ENCODE peak calls at places on chromosomes 1 and 21, in nine cellular contexts. F is adrenal gland, I is Peyer's patch, G is mucosa of descending colon, C is fibroblast of the aortic adventitia, A is foreskin fibroblast, W is WTC11, E is neural crest cell, D is AG04450. N is an unnamed sample.

GRCh38 chr21:28636988-28637691 is 355.5 kb downstream of the LTN1 start:
- DNase-seq in E (no peak), W (no peak), C (peak), D (peak), I (no peak), G (no peak), F (no peak), A (peak), N (no peak)

GRCh38 chr1:117339866-117340357 is 27.3 kb upstream of the MAN1A2 start:
- DNase-seq in A (peak), W (no peak), C (peak), D (peak), E (no peak), I (no peak), G (peak), F (peak), N (no peak)

GRCh38 chr1:212415107-212415841 is 588 bp upstream of the PACC1 start:
- DNase-seq in C (no peak), E (no peak), I (no peak), D (no peak), G (no peak), A (no peak), F (no peak), W (no peak), N (no peak)

GRCh38 chr1:17161137-17161700 is 42.0 kb upstream of the PADI2 start:
- DNase-seq in W (no peak), G (no peak), E (no peak), D (no peak), F (no peak), I (no peak), A (no peak), C (no peak), N (no peak)

GRCh38 chr1:156025873-156026272 is 5.1 kb upstream of the SSR2 start:
- DNase-seq in E (peak), F (peak), I (no peak), D (no peak), A (peak), G (peak), C (peak), W (peak), N (no peak)

GRCh38 chr1:16921391-16922185 is at the start of gene CROCC:
- DNase-seq in D (no peak), A (peak), W (peak), C (no peak), F (no peak), E (peak), G (no peak), I (peak), N (no peak)

GRCh38 chr1:173050865-173051264 is at the start of gene TNFSF18:
- DNase-seq in A (peak), D (no peak), C (peak), E (no peak), W (no peak), F (no peak), G (peak), I (no peak), N (no peak)

GRCh38 chr1:1371741-1372711 is 3.0 kb downstream of the AURKAIP1 start:
- DNase-seq in E (peak), G (peak), A (peak), C (peak), W (peak), I (peak), D (no peak), F (peak), N (peak)

GRCh38 chr1:5402618-5403017 is 589.6 kb downstream of the NPHP4 start:
- DNase-seq in W (no peak), D (no peak), G (no peak), A (no peak), E (no peak), I (no peak), F (no peak), C (no peak), N (no peak)

GRCh38 chr1:155226910-155227260 is 18.4 kb downstream of the MTX1 start:
- DNase-seq in I (no peak), C (no peak), D (no peak), A (peak), G (peak), W (peak), F (peak), E (peak), N (no peak)

GRCh38 chr1:59263116-59263515 is 33.8 kb upstream of the FGGY start:
- DNase-seq in C (no peak), I (no peak), D (no peak), W (no peak), A (no peak), F (no peak), E (no peak), G (no peak), N (no peak)

GRCh38 chr1:209993061-209993830 is 55.2 kb downstream of the SYT14 start:
- DNase-seq in G (no peak), A (peak), W (no peak), C (no peak), I (no peak), E (no peak), D (no peak), F (no peak), N (no peak)

GRCh38 chr1:200916152-200916551 is 21.5 kb downstream of the INAVA start:
- DNase-seq in C (no peak), D (no peak), I (no peak), E (no peak), A (no peak), G (no peak), W (peak), F (no peak), N (no peak)

GRCh38 chr1:161260346-161260745 is 1.8 kb downstream of the PCP4L1 start:
- DNase-seq in E (no peak), W (no peak), D (no peak), F (no peak), A (no peak), G (no peak), C (no peak), I (no peak), N (no peak)

GRCh38 chr21:15383588-15383987 is 318.8 kb upstream of the NRIP1 start:
- DNase-seq in E (no peak), F (no peak), W (no peak), I (no peak), G (no peak), D (no peak), C (no peak), A (no peak), N (no peak)

GRCh38 chr1:2314297-2314802 is 77.0 kb downstream of the MORN1 start:
- DNase-seq in W (peak), F (peak), E (peak), D (no peak), I (peak), C (peak), G (no peak), A (peak), N (no peak)

GRCh38 chr1:222417264-222417663 is 130.6 kb downstream of the HHIPL2 start:
- DNase-seq in I (no peak), G (no peak), E (no peak), D (no peak), A (no peak), W (no peak), C (no peak), F (no peak), N (no peak)

GRCh38 chr1:31773861-31774260 is 9.7 kb upstream of the ADGRB2 start:
- DNase-seq in E (no peak), C (no peak), G (no peak), A (no peak), I (no peak), F (no peak), W (no peak), D (no peak), N (no peak)

GRCh38 chr1:41902125-41902524 is 16.6 kb downstream of the HIVEP3 start:
- DNase-seq in A (peak), C (peak), D (peak), F (no peak), I (no peak), E (no peak), W (no peak), G (no peak), N (no peak)
- TF ChIP-seq CTCF in A (no peak), C (no peak), D (no peak), F (no peak), I (no peak), E (no peak), W (no peak), G (no peak), N (no peak)

GRCh38 chr1:243475966-243476365 is 220.1 kb downstream of the SDCCAG8 start:
- DNase-seq in C (peak), A (no peak), G (no peak), F (no peak), E (peak), W (peak), D (no peak), I (no peak), N (no peak)
- TF ChIP-seq CTCF in C (no peak), A (no peak), G (no peak), F (no peak), E (no peak), W (peak), D (peak), I (no peak), N (no peak)

DNA sequence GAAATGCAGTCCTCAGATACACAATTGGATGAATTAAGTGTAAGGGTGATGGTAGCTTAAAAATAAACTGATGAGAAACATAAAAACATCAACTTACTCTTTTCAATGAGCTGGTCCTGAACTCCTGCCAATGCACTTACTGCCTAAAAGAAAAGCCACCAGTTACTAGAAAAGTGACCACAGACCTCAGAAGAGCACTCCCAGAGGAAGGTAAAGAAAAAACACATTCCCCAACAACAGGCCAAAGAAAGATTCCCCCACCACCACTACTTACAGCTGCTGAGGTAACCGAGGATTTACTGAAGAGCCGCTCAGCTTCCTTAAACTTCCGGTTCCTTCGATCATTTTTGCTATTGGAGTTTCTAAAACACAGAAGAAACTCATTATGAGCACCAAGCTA is 5.4 kb downstream of the MEAF6 start:
- DNase-seq in E (no peak), D (no peak), W (no peak), C (no peak), G (no peak), A (peak), F (no peak), I (no peak), N (no peak)
- TF ChIP-seq CTCF in E (peak), D (peak), W (no peak), C (peak), G (no peak), A (no peak), F (no peak), I (no peak), N (no peak)

GRCh38 chr1:190649553-190649952 is 171.9 kb upstream of the BRINP3 start:
- DNase-seq in G (no peak), E (no peak), I (no peak), F (no peak), D (no peak), A (no peak), C (no peak), W (no peak), N (no peak)
- TF ChIP-seq CTCF in G (no peak), E (no peak), I (no peak), F (no peak), D (no peak), A (no peak), C (no peak), W (no peak), N (no peak)

GRCh38 chr1:113072757-113073456 is at the start of gene LRIG2:
- DNase-seq in E (peak), C (peak), D (peak), W (peak), I (peak), A (peak), F (peak), G (peak), N (peak)

GRCh38 chr1:113072141-113072756 is 749 bp upstream of the LRIG2 start:
- DNase-seq in G (no peak), F (no peak), C (no peak), W (no peak), A (peak), I (no peak), E (no peak), D (no peak), N (no peak)

GRCh38 chr1:113074237-113074636 is 1.2 kb downstream of the LRIG2 start:
- DNase-seq in D (no peak), I (no peak), E (no peak), G (no peak), F (no peak), A (peak), W (no peak), C (peak), N (no peak)

GRCh38 chr1:113073457-113073950 is 506 bp downstream of the LRIG2 start:
- DNase-seq in G (peak), E (no peak), W (peak), F (peak), I (peak), A (peak), D (peak), C (no peak), N (no peak)
- TF ChIP-seq CTCF in G (peak), E (peak), W (no peak), F (peak), I (no peak), A (peak), D (peak), C (peak), N (no peak)

GRCh38 chr1:226223786-226224244 is 351 bp downstream of the MIXL1 start:
- DNase-seq in W (peak), G (peak), F (no peak), E (peak), D (no peak), A (peak), C (no peak), I (no peak), N (peak)
- TF ChIP-seq CTCF in W (no peak), G (no peak), F (no peak), E (peak), D (no peak), A (no peak), C (no peak), I (no peak), N (no peak)

DNA sequence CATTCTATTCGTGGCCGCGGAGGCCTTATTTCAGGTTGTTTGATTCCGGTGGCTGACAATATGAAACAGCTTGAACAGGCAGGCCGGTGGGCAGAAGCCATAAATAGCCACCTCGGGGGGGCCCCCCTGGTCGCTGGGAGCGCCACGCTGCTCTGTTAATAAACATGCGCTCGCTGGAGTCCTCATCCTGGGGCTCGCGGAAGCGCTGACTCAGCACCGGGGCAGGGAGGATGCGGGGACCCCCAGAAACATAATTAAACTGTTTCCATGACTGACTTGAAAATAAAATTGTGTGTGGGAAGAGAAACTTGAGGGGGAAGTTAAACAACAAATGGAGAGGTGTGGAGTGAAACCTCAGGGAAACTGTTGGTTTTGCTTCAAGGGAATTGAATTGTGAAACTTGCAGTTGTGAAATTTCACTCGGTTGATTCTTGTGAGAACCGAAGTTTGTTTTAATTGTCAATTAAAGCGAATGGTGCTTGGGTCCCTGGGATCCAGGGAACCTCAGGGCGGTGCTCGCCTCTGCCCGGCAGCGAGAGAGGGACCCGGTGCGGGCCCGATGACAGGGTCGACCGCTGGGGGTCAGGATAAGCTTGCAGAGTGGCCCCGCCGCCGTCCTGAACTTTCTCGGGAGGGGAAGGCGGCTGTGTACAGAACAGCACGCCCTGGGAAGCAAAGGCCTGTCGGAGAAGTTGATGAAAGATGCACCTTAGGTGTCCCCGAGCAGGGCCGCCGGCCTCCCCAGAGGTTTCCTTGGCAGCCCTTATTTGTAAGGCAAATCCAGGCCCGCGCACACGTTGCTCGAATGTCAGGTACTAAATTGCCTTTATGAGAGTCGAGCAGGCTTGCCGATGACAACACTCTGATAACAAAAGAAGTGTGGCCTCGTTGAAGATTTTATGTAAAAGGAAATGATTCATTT is 176.9 kb upstream of the LMO4 start:
- DNase-seq in C (peak), W (peak), G (peak), E (peak), F (no peak), A (no peak), D (peak), I (peak), N (peak)
- TF ChIP-seq CTCF in C (peak), W (peak), G (no peak), E (peak), F (no peak), A (no peak), D (peak), I (no peak), N (no peak)

DNA sequence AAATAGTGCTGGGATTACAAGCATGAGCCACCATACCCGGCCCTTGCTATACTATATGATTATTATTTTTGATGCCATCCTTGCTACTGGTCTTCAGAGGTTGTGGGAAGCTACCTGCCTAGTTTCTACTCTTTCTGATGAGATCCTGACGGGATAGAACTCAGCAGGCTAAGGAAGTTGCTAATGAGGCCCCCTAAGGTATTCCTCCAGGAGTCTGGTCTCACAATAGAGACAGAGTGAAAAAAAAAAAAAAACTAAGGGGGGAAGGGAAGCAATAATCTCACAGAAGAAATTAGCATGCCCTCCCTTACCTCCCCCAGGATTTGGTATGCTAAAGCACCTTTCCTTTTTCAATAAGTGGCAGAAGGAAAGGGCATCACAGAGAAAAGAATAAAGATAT is 17.6 kb downstream of the INTS3 start:
- DNase-seq in I (no peak), C (no peak), W (peak), G (no peak), E (no peak), D (no peak), F (no peak), A (no peak), N (no peak)
- TF ChIP-seq CTCF in I (no peak), C (no peak), W (no peak), G (no peak), E (no peak), D (no peak), F (no peak), A (no peak), N (no peak)

GRCh38 chr1:158521666-158522058 is 32.5 kb downstream of the OR6Y1 start:
- DNase-seq in F (no peak), D (no peak), C (no peak), E (no peak), I (no peak), A (no peak), W (no peak), G (no peak), N (no peak)

DNA sequence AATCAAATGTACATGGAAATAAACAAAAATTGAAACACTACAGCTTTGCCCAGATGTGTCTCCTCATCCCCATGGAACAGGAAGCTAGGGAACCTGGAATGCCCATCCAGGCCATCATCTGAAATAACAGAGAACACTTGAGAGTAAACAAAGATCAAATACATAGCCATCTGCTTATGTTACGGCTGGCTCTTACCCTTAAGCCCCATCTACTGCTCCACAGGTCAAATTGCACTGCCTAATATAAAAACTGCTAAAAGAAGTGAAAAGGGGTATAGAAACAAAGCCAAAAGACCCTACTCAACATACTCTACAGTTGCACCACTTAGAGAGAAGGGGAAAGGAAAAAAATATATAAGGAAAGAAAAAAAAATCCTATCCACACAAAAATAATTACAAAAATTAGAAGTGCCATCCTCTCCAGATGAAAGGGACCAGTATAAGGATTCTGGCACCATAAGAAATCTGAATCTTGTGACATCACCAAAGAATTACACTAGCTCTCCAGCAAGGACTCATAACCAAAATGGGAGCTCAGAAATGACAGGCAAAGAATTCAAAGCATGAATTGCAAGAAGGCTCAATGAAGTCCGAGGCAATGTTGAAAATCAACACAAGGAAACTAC is 26.9 kb downstream of the OR6Y1 start:
- DNase-seq in I (no peak), W (no peak), E (no peak), C (peak), A (peak), D (peak), F (no peak), G (peak), N (no peak)
- TF ChIP-seq CTCF in I (no peak), W (peak), E (no peak), C (peak), A (peak), D (peak), F (no peak), G (no peak), N (no peak)

DNA sequence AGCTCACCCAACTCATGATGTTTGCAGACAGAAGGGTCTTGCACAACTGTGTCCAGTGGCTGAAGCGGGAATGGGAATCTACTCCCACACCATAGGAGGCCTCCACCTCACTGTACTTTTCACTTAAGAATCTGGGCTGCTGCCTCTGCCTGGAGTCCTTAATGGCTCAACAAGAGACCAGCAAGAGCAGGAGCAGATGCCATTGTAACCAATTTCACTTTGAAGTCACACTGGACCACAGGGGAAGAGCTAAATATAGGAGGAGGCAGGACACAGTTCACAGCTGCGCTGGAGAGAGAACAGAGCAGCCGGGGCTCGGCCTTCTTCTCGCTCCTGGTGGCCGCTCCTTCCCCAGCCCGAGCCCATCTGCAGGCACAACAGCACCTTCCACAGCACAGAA is 120.4 kb downstream of the SIPA1L2 start:
- DNase-seq in F (no peak), I (no peak), W (no peak), E (no peak), D (no peak), C (peak), A (no peak), G (no peak), N (no peak)
- TF ChIP-seq CTCF in F (no peak), I (no peak), W (no peak), E (no peak), D (no peak), C (no peak), A (no peak), G (no peak), N (no peak)

N was measured in activated B cell treated with CpG ODN at 0.5 μM for 24 hours.